ENCODE peak calls at places on chromosomes 4 and X, in ten cellular contexts. B is tibial nerve, P is uterus, I is transverse colon, K is breast epithelium, W is HCT116, R is lower leg skin, N is IMR-90, D is endothelial cell of umbilical vein, J is suprapubic skin. T is an unnamed sample.

GRCh38 chrX:155266446-155266845 is 2.2 kb upstream of the RAB39B start:
- DNase-seq in B (no peak), P (no peak), I (no peak), K (no peak), W (no peak), R (no peak), N (no peak), D (no peak), J (no peak), T (no peak)

GRCh38 chr4:110622841-110623709 is at the start of gene PITX2:
- DNase-seq in B (no peak), P (peak), I (peak), K (no peak), W (peak), R (peak), N (peak), D (peak), J (peak), T (no peak)

GRCh38 chr4:140151700-140152014 is 2.3 kb downstream of the MAML3 start:
- DNase-seq in B (peak), P (peak), I (peak), K (peak), W (peak), R (peak), N (peak), D (peak), J (peak), T (peak)

GRCh38 chrX:96729053-96729452 is 44.4 kb downstream of the DIAPH2 start:
- DNase-seq in B (no peak), P (no peak), I (no peak), K (no peak), W (no peak), R (no peak), N (no peak), D (peak), J (no peak), T (no peak)

GRCh38 chr4:2389691-2390090 is 28.8 kb downstream of the ZFYVE28 start:
- DNase-seq in B (no peak), P (no peak), I (no peak), K (no peak), W (no peak), R (no peak), N (no peak), D (no peak), J (no peak), T (no peak)

GRCh38 chr4:128658214-128658621 is 151.3 kb upstream of the JADE1 start:
- DNase-seq in B (no peak), P (no peak), I (no peak), K (no peak), W (no peak), R (no peak), N (no peak), D (no peak), J (no peak), T (no peak)

GRCh38 chrX:12949927-12950656 is 24.8 kb upstream of the TMSB4X start:
- DNase-seq in B (peak), P (peak), I (peak), K (peak), W (no peak), R (peak), N (peak), D (peak), J (peak), T (no peak)

GRCh38 chr4:140135529-140136021 is 18.4 kb downstream of the MAML3 start:
- DNase-seq in B (peak), P (peak), I (peak), K (no peak), W (no peak), R (no peak), N (no peak), D (peak), J (no peak), T (no peak)

GRCh38 chrX:137567474-137568232 is 1.7 kb downstream of the ZIC3 start:
- DNase-seq in B (no peak), P (no peak), I (no peak), K (no peak), W (no peak), R (no peak), N (no peak), D (no peak), J (no peak), T (no peak)

GRCh38 chr4:150078996-150079581 is 844 bp downstream of the DCLK2 start:
- DNase-seq in B (peak), P (peak), I (peak), K (peak), W (no peak), R (peak), N (peak), D (no peak), J (no peak), T (no peak)

GRCh38 chr4:60313616-60314015 is 886.5 kb upstream of the ADGRL3 start:
- DNase-seq in B (no peak), P (no peak), I (no peak), K (no peak), W (no peak), R (no peak), N (peak), D (no peak), J (no peak), T (no peak)

GRCh38 chr4:17721496-17722360 is 59.7 kb downstream of the FAM184B start:
- DNase-seq in B (no peak), P (no peak), I (no peak), K (no peak), W (no peak), R (peak), N (peak), D (no peak), J (peak), T (no peak)

GRCh38 chr4:104591505-104591904 is 96.8 kb upstream of the CXXC4 start:
- DNase-seq in B (no peak), P (no peak), I (peak), K (peak), W (no peak), R (no peak), N (no peak), D (no peak), J (no peak), T (no peak)

GRCh38 chrX:22246620-22247019 is 26.1 kb upstream of the CBLL2 start:
- DNase-seq in B (no peak), P (no peak), I (no peak), K (no peak), W (no peak), R (no peak), N (peak), D (no peak), J (no peak), T (no peak)

GRCh38 chrX:100797359-100797758 is 22.8 kb upstream of the CSTF2 start:
- DNase-seq in B (no peak), P (no peak), I (no peak), K (no peak), W (no peak), R (no peak), N (no peak), D (no peak), J (no peak), T (no peak)

GRCh38 chrX:37371578-37371981 is 22.4 kb downstream of the PRRG1 start:
- DNase-seq in B (no peak), P (no peak), I (no peak), K (no peak), W (no peak), R (no peak), N (peak), D (no peak), J (no peak), T (no peak)

GRCh38 chrX:94204524-94204923 is 530.5 kb downstream of the FAM133A start:
- DNase-seq in B (no peak), P (no peak), I (no peak), K (no peak), W (no peak), R (no peak), N (no peak), D (no peak), J (no peak), T (no peak)

GRCh38 chr4:107931775-107932321 is 499 bp downstream of the CYP2U1 start:
- DNase-seq in B (no peak), P (no peak), I (no peak), K (no peak), W (no peak), R (peak), N (no peak), D (no peak), J (peak), T (no peak)

GRCh38 chrX:11533211-11533651 is 132.5 kb downstream of the ARHGAP6 start:
- DNase-seq in B (no peak), P (no peak), I (no peak), K (no peak), W (peak), R (no peak), N (peak), D (peak), J (no peak), T (peak)

DNA sequence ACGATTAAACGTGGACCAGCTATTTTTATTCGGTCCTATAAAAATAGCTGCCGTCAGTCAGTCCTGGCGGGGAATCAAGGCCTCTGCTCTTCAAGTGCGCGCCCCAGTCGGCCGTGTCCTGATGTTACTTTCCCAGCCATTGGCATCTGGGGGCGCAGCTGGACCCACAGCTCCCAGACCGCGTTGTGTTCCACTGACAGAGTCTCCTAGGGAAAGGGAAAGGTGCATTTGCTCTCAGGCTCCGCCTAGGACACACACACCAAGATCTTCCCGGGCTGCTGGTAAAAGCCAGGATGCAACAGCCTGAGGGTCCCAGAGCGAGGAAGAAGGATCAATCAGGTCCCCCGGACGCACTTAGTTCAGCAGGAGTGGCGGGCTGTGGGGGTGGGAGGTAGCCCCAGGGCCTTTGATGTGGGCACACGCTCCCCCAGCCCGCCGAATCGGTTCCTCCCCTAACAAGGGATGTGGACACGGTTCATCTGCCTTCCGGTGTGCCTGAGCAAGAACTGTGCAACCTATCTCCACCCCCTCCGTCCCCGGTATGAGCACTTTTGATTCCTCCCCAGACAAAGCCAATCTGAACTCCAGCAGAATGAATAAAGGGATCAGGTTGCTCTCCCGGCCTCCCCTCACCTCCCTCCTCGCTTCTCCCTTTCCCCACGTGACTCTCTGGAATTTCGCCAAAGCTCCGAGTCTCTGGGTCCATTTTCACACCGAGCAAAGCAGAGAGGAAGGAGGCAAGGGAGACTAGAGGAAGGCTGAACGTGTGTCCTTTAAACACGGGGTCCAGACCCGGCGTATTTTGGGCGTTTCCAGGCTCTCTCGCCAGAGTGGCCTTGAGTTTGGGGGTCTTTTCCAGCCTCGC is 626 bp upstream of the FRAS1 start:
- DNase-seq in B (peak), P (peak), I (peak), K (peak), W (peak), R (peak), N (peak), D (peak), J (peak), T (no peak)
- TF ChIP-seq POLR2A in B (no peak), P (no peak), I (no peak), K (no peak), W (peak), R (no peak), N (no peak), D (no peak), J (no peak), T (no peak)

DNA sequence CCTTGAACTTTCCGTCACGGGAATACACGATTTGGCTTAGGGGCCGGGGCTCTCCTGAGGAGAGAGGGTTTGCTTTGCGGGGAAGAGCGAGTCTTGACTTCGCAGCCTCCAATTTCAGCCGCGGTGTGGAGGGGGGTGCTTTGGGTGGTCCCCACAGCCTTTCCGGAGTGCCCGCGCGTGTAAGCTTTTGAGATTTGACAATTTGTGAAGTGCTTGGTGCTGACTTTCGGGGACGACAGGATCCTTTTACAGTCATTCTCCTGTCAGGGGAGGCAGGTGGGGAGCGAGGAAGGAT is 361 bp downstream of the SCML1 start:
- DNase-seq in B (no peak), P (no peak), I (no peak), K (no peak), W (no peak), R (peak), N (no peak), D (peak), J (no peak), T (no peak)
- TF ChIP-seq POLR2A in B (no peak), P (no peak), I (no peak), K (no peak), W (no peak), R (no peak), N (no peak), D (no peak), J (no peak), T (no peak)

GRCh38 chr4:48836658-48837057 is 5.8 kb downstream of the OCIAD1 start:
- DNase-seq in B (no peak), P (no peak), I (no peak), K (no peak), W (no peak), R (no peak), N (no peak), D (no peak), J (no peak), T (no peak)

GRCh38 chr4:48831532-48832015 is 686 bp downstream of the OCIAD1 start:
- DNase-seq in B (no peak), P (no peak), I (no peak), K (no peak), W (no peak), R (no peak), N (peak), D (peak), J (no peak), T (no peak)

GRCh38 chr4:48832571-48832970 is 1.7 kb downstream of the OCIAD1 start:
- DNase-seq in B (no peak), P (no peak), I (no peak), K (no peak), W (no peak), R (no peak), N (no peak), D (peak), J (no peak), T (no peak)

GRCh38 chr4:48827622-48828021 is 3.3 kb upstream of the OCIAD1 start:
- DNase-seq in B (no peak), P (no peak), I (no peak), K (no peak), W (no peak), R (no peak), N (no peak), D (no peak), J (no peak), T (no peak)

GRCh38 chr4:48830706-48831531 is at the start of gene OCIAD1:
- DNase-seq in B (peak), P (peak), I (peak), K (peak), W (peak), R (peak), N (peak), D (peak), J (peak), T (peak)
- TF ChIP-seq POLR2A in B (peak), P (peak), I (peak), K (peak), W (peak), R (no peak), N (peak), D (peak), J (no peak), T (peak)

GRCh38 chr4:186039697-186040096 is 29.3 kb upstream of the TLR3 start:
- DNase-seq in B (no peak), P (peak), I (no peak), K (no peak), W (no peak), R (no peak), N (no peak), D (no peak), J (no peak), T (no peak)
- TF ChIP-seq POLR2A in B (no peak), P (no peak), I (no peak), K (no peak), W (no peak), R (no peak), N (no peak), D (no peak), J (no peak), T (no peak)

DNA sequence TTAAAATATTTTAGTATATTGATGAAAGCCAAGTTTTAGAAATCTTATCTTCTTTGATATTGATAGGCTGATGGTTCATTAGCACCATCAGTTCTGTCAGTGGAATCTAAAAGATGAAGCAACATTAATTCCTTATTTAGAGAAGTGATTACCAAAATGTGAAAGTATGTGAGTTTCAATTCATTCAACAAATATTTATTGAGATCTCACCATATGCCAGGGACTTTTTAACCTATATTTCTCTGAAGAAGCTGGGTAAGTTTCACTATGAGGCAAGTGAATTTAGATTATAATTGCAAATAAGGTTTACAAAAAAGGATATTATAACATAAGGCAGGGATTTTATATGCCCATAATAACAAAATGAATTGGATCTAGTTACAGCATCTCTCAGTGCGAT is 79.3 kb downstream of the GABRB1 start:
- DNase-seq in B (no peak), P (no peak), I (no peak), K (no peak), W (no peak), R (no peak), N (no peak), D (no peak), J (no peak), T (no peak)
- TF ChIP-seq POLR2A in B (no peak), P (no peak), I (no peak), K (no peak), W (no peak), R (no peak), N (no peak), D (no peak), J (no peak), T (no peak)

T was measured in H54.